ENCODE peak calls at places on chromosome 10, in ten cellular contexts. D, H, B, C, R, G, A, Q, O and I are unnamed samples.

GRCh38 chr10:71218046-71218832 is 5.9 kb downstream of the UNC5B start:
- DNase-seq in D (no peak), H (no peak), B (no peak), C (no peak), R (peak; percentile 80), G (no peak), A (peak; percentile 35), Q (no peak), O (no peak), I (peak; percentile 53)

GRCh38 chr10:5323446-5323845 is 41.3 kb upstream of the UCN3 start:
- DNase-seq in D (no peak), H (no peak), B (no peak), C (no peak), R (no peak), G (no peak), A (no peak), Q (no peak), O (no peak), I (peak; percentile 55)

GRCh38 chr10:94991243-94991888 is 52.9 kb downstream of the CYP2C9 start:
- DNase-seq in D (no peak), H (no peak), B (no peak), C (no peak), R (no peak), G (no peak), A (peak; percentile 29), Q (no peak), O (no peak), I (no peak)

GRCh38 chr10:20836401-20836800 is 60.7 kb downstream of the NEBL start:
- DNase-seq in D (no peak), H (no peak), B (no peak), C (no peak), R (peak; percentile 32), G (no peak), A (no peak), Q (no peak), O (peak; percentile 5), I (no peak)

GRCh38 chr10:103188853-103189252 is 4.2 kb downstream of the NT5C2 start:
- DNase-seq in D (no peak), H (no peak), B (no peak), C (no peak), R (no peak), G (no peak), A (no peak), Q (no peak), O (no peak), I (no peak)

GRCh38 chr10:127198721-127199120 is 2.3 kb upstream of the INSYN2A start:
- DNase-seq in D (no peak), H (no peak), B (no peak), C (no peak), R (no peak), G (no peak), A (no peak), Q (no peak), O (no peak), I (no peak)

GRCh38 chr10:57218382-57218781 is 857.3 kb upstream of the ZWINT start:
- DNase-seq in D (no peak), H (no peak), B (no peak), C (no peak), R (no peak), G (no peak), A (no peak), Q (no peak), O (no peak), I (no peak)

GRCh38 chr10:61992059-61992460 is 90.6 kb downstream of the ARID5B start:
- DNase-seq in D (no peak), H (no peak), B (no peak), C (no peak), R (peak; percentile 27), G (no peak), A (no peak), Q (no peak), O (no peak), I (no peak)

GRCh38 chr10:60140681-60141632 is 234.6 kb upstream of the CCDC6 start:
- DNase-seq in D (peak; percentile 17), H (peak; percentile 77), B (no peak), C (peak; percentile 79), R (peak; percentile 33), G (peak; percentile 80), A (peak; percentile 84), Q (peak; percentile 90), O (no peak), I (no peak)

GRCh38 chr10:62690703-62691102 is 113.8 kb upstream of the ADO start:
- DNase-seq in D (no peak), H (no peak), B (no peak), C (peak; percentile 8), R (no peak), G (no peak), A (peak; percentile 35), Q (no peak), O (no peak), I (no peak)

GRCh38 chr10:132905661-132906060 is 36.7 kb downstream of the CFAP46 start:
- DNase-seq in D (no peak), H (no peak), B (no peak), C (no peak), R (no peak), G (peak; percentile 48), A (no peak), Q (no peak), O (peak; percentile 1), I (no peak)

DNA sequence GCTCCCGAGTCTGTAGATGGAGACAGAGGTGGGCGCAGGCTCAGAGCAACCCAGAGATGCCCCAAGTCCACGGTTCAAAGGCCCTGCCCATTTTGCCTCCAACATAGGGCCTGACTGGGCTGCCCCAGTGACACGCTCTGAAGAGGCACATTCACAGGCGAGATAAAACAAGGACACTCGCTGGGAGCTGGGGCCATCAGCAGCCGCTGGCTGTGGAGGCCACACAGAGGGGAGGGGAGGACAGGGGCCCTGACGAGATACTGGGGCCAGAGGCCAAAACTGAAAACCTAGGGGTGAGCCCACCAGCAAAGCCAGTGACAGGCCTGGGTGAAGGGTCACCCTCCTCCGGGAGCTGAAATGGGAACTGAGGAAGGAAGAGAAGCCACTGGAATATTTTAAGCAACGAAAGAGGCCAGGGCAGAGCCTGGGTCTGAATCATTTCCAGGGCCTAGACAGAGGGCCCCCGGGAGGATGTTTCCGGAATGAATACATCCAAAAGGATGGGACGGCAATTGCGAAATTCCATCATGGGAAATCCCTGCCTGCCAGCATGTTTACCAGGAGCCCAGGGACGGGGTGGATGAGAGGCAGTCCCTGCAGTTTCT is 28.8 kb upstream of the HSPA12A start:
- DNase-seq in D (peak; percentile 67), H (no peak), B (peak; percentile 76), C (no peak), R (peak; percentile 71), G (peak; percentile 89), A (no peak), Q (no peak), O (peak; percentile 38), I (no peak)
- H3K27ac ChIP-seq in D (peak overlapping the region; percentile 72), H (no peak overlapping the region), B (peak overlapping the region; percentile 90), C (no peak overlapping the region), R (peak overlapping the region; percentile 54), G (peak overlapping the region; percentile 40), A (no peak overlapping the region), Q (no peak overlapping the region), O (no peak overlapping the region), I (peak overlapping the region; percentile 33)

GRCh38 chr10:121485443-121486139 is 112.7 kb downstream of the FGFR2 start:
- DNase-seq in D (no peak), H (no peak), B (no peak), C (no peak), R (no peak), G (no peak), A (no peak), Q (no peak), O (no peak), I (no peak)
- H3K27ac ChIP-seq in D (no peak overlapping the region), H (no peak overlapping the region), B (no peak overlapping the region), C (no peak overlapping the region), R (no peak overlapping the region), G (peak overlapping the region; percentile 65), A (no peak overlapping the region), Q (no peak overlapping the region), O (no peak overlapping the region), I (no peak overlapping the region)

DNA sequence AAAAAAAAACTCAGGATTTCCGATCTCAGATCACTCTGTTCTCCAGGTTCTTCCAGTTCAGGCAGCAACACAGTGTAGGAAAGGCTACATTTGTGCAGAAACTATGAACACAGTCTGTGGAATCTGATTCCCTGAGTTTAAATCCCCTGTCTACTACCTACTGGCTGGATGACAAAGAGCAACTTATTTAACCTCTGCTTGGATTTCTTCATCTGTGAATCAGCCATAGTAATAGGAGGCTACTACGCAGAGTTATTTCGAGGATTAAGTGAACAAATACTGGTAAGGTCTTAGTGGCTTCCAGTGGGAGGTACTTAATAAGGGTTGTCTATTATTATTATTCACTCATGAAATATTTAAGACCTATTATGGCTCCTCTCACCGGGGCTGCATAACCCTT is 44.3 kb upstream of the PDCD4 start:
- DNase-seq in D (no peak), H (no peak), B (peak; percentile 39), C (no peak), R (no peak), G (no peak), A (no peak), Q (no peak), O (no peak), I (peak; percentile 68)
- H3K27ac ChIP-seq in D (peak overlapping the region; percentile 43), H (no peak overlapping the region), B (no peak overlapping the region), C (no peak overlapping the region), R (peak overlapping the region; percentile 50), G (peak overlapping the region; percentile 88), A (no peak overlapping the region), Q (peak overlapping the region; percentile 40), O (no peak overlapping the region), I (peak overlapping the region; percentile 49)

GRCh38 chr10:92027141-92027540 is 103.6 kb downstream of the BTAF1 start:
- DNase-seq in D (no peak), H (no peak), B (no peak), C (no peak), R (no peak), G (no peak), A (no peak), Q (no peak), O (no peak), I (no peak)

DNA sequence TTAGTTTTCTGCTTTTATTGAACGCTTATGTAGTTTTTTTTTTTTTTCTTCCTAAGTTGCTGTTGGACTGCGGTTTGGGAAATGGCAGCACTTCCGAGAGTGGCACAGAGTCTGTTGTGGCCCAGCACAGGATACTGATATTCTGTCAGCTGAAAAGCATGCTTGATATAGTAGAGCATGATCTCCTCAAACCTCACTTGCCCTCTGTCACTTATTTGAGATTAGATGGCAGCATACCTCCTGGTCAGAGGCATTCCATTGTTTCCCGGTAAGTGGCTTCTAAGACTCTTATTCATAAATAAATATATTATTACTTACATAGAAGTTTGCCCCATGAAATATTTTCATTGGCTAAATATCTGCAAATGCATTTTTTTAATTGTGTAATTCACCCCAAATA is 101.1 kb downstream of the BTAF1 start:
- DNase-seq in D (no peak), H (no peak), B (no peak), C (no peak), R (no peak), G (no peak), A (no peak), Q (peak; percentile 52), O (no peak), I (no peak)
- H3K27ac ChIP-seq in D (peak overlapping the region; percentile 4), H (no peak overlapping the region), B (no peak overlapping the region), C (no peak overlapping the region), R (no peak overlapping the region), G (no peak overlapping the region), A (no peak overlapping the region), Q (peak overlapping the region; percentile 49), O (no peak overlapping the region), I (no peak overlapping the region)